ENCODE peak calls at places on chromosomes 12 and 14, in six cellular contexts. O, D, W, F, K and P are unnamed samples.

GRCh38 chr12:18462437-18462836 is 201.1 kb downstream of the PIK3C2G start:
- DNase-seq in W (no peak), F (no peak), D (no peak), K (peak; percentile 40), O (no peak), P (no peak)

GRCh38 chr14:62168564-62169155 is 406.4 kb downstream of the SNAPC1 start:
- DNase-seq in F (no peak), D (no peak), O (no peak), W (no peak), K (no peak), P (no peak)

GRCh38 chr14:76917158-76917596 is 91.0 kb downstream of the LRRC74A start:
- DNase-seq in O (peak; percentile 76), W (peak; percentile 60), D (peak; percentile 83), K (peak; percentile 77), F (peak; percentile 60), P (no peak)

GRCh38 chr12:106248849-106249371 is 1.1 kb upstream of the CKAP4 start:
- DNase-seq in F (no peak), W (peak; percentile 46), O (no peak), K (peak; percentile 41), D (no peak), P (no peak)

GRCh38 chr12:42589465-42590323 is at the start of gene PRICKLE1:
- DNase-seq in O (peak; percentile 67), D (peak; percentile 70), W (peak; percentile 64), K (peak; percentile 29), F (peak; percentile 34), P (no peak)

GRCh38 chr14:103185051-103186027 is 62.1 kb downstream of the TNFAIP2 start:
- DNase-seq in F (no peak), D (no peak), W (peak; percentile 82), K (no peak), O (peak; percentile 41), P (no peak)

GRCh38 chr12:1620093-1620492 is 8.9 kb upstream of the WNT5B start:
- DNase-seq in D (no peak), W (no peak), K (no peak), O (no peak), F (no peak), P (no peak)

GRCh38 chr12:31574803-31575573 is 15.9 kb downstream of the DENND5B start:
- DNase-seq in W (no peak), K (no peak), O (no peak), F (no peak), D (no peak), P (no peak)

GRCh38 chr12:89476232-89476631 is 48.4 kb downstream of the GALNT4 start:
- DNase-seq in O (no peak), K (no peak), F (no peak), D (no peak), W (no peak), P (no peak)

GRCh38 chr14:91580886-91581615 is 70.9 kb upstream of the PPP4R3A start:
- DNase-seq in F (no peak), K (no peak), O (no peak), D (no peak), W (no peak), P (no peak)

GRCh38 chr12:131912526-131913274 is 16.4 kb upstream of the PUS1 start:
- DNase-seq in K (peak; percentile 99), F (peak; percentile 89), D (no peak), W (peak; percentile 52), O (peak; percentile 96), P (peak; percentile 79)

GRCh38 chr12:72271741-72272661 is at the start of gene TRHDE:
- DNase-seq in F (peak; percentile 75), O (peak; percentile 64), W (peak; percentile 64), D (peak; percentile 75), K (no peak), P (no peak)

GRCh38 chr12:116366456-116366776 is 88.9 kb upstream of the MED13L start:
- DNase-seq in F (peak; percentile 86), K (no peak), W (no peak), O (peak; percentile 71), D (no peak), P (no peak)

GRCh38 chr14:89428556-89429196 is 11.6 kb upstream of the FOXN3 start:
- DNase-seq in K (no peak), F (no peak), W (peak; percentile 77), O (peak; percentile 64), D (no peak), P (peak; percentile 86)

GRCh38 chr12:131882804-131883520 is 11.5 kb upstream of the ULK1 start:
- DNase-seq in K (no peak), D (no peak), O (no peak), F (no peak), W (no peak), P (no peak)

GRCh38 chr14:38217538-38217937 is 9.8 kb downstream of the SSTR1 start:
- DNase-seq in D (no peak), O (no peak), F (no peak), K (no peak), W (no peak), P (no peak)

GRCh38 chr12:17652436-17652835 is 437.6 kb downstream of the RERGL start:
- DNase-seq in F (no peak), O (no peak), D (no peak), K (no peak), W (no peak), P (no peak)

GRCh38 chr12:56522486-56523193 is 1.0 kb downstream of the RBMS2 start:
- DNase-seq in K (no peak), F (no peak), W (peak; percentile 24), O (no peak), D (no peak), P (no peak)

GRCh38 chr12:6851921-6852650 is at the start of gene USP5:
- DNase-seq in O (peak; percentile 100), D (peak; percentile 94), K (peak; percentile 99), W (peak; percentile 100), F (peak; percentile 99), P (peak; percentile 99)

GRCh38 chr14:69996197-69996596 is 117.0 kb downstream of the SMOC1 start:
- DNase-seq in F (no peak), K (no peak), O (no peak), W (peak; percentile 97), D (no peak), P (no peak)

GRCh38 chr12:104742551-104742961 is 215.5 kb downstream of the SLC41A2 start:
- DNase-seq in D (no peak), K (no peak), W (no peak), O (no peak), F (peak; percentile 18), P (no peak)

GRCh38 chr12:108618079-108618952 is 15.4 kb downstream of the SELPLG start:
- DNase-seq in O (peak; percentile 90), F (peak; percentile 79), D (peak; percentile 95), W (peak; percentile 57), K (peak; percentile 88), P (no peak)

GRCh38 chr12:108619369-108620160 is 14.1 kb downstream of the SELPLG start:
- DNase-seq in W (no peak), K (no peak), O (no peak), F (no peak), D (no peak), P (no peak)

GRCh38 chr12:108621161-108621560 is 12.5 kb downstream of the SELPLG start:
- DNase-seq in W (no peak), K (no peak), D (no peak), F (no peak), O (no peak), P (no peak)

GRCh38 chr12:108622425-108622824 is 11.3 kb downstream of the SELPLG start:
- DNase-seq in F (no peak), O (no peak), D (no peak), K (no peak), W (no peak), P (no peak)

DNA sequence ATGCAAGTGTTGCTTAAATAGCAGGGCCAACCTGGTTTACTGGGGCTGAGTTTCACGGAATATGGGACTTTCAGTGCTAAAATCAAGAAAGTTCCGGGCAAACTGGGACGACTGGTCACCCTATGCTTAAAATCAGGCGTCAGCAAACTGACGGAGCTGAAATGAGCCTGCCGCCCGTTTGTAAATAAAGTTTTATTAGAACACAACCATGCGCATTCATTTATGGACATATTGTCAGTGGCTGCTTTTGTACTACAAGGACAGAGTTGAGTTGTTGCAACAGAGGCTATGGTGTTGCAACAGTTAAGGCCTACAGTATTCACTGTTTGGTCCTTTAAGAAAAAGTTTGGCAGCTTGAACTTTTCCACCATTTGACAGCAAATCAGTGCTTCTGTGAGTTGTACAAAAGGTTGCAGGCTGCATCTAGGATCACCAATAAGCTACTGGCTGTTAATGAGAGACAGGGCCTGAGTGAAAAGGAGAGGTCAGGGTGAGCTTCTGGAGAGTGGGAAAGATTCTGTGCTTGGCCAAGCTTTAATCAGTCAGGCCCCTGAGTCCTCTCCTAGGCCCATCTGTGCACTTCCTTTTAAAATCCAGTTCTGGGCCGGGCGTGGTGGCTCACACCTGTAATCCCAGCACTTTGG is 13.3 kb downstream of the SELPLG start:
- DNase-seq in K (peak; percentile 55), F (no peak), O (no peak), W (no peak), D (no peak), P (no peak)
- H3K27ac ChIP-seq in K (no peak overlapping the region), F (no peak overlapping the region), O (no peak overlapping the region), W (no peak overlapping the region), D (no peak overlapping the region), P (no peak overlapping the region)

DNA sequence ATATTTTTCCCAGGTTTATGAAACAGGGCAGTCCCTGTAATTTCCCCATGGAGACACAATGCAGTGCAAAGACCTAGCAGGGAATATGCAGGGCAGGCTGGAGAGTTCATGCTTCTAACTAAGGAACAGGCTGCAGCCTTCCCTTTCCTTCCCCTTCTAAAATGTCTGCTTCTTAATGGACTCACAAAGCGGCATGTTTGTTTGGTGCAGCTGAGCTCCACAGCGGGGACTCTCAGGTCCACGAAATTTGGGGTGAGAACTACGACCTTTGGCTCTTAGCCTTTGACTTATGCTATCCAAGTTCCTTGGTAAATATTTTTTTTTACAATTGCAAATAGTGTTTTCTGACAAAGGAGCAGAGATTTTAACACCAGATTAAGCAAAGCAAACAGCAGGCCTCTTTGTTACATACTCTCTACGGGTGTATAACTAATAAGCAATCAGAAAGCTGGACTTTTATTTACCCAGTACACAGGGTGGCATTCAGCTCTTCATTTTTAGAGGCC is 323.6 kb downstream of the ZFP36L1 start:
- DNase-seq in F (no peak), W (no peak), D (no peak), O (no peak), K (no peak), P (no peak)
- H3K4me1 ChIP-seq in F (peaks cover 88% of the 10 kb centered on the region), W (peaks cover 69% of the 10 kb centered on the region), D (peaks cover 16% of the 10 kb centered on the region), O (peaks cover 30% of the 10 kb centered on the region), K (peaks cover 44% of the 10 kb centered on the region), P (peaks cover 62% of the 10 kb centered on the region)

GRCh38 chr12:34342048-34342447 is 319.8 kb downstream of the ALG10 start:
- DNase-seq in F (no peak), K (no peak), D (no peak), O (no peak), W (no peak), P (no peak)
- H3K9me3 ChIP-seq in F (no peaks in the 10 kb centered on the region), K (no peaks in the 10 kb centered on the region), D (peaks cover 100% of the 10 kb centered on the region), O (peaks cover 23% of the 10 kb centered on the region), W (peaks cover 48% of the 10 kb centered on the region), P (no peaks in the 10 kb centered on the region)

GRCh38 chr14:36847366-36847765 is 185.7 kb downstream of the PAX9 start:
- DNase-seq in F (no peak), O (no peak), K (no peak), D (no peak), W (no peak), P (no peak)

GRCh38 chr14:36843410-36843809 is 181.8 kb downstream of the PAX9 start:
- DNase-seq in K (no peak), O (no peak), W (no peak), F (no peak), D (no peak), P (no peak)

GRCh38 chr14:36848213-36848612 is 186.6 kb downstream of the PAX9 start:
- DNase-seq in F (no peak), O (no peak), D (no peak), K (no peak), W (no peak), P (no peak)

GRCh38 chr14:36844443-36844842 is 182.8 kb downstream of the PAX9 start:
- DNase-seq in W (no peak), F (no peak), K (no peak), D (no peak), O (no peak), P (no peak)

GRCh38 chr14:36845346-36846042 is 183.8 kb downstream of the PAX9 start:
- DNase-seq in F (no peak), K (no peak), O (no peak), D (no peak), W (no peak), P (no peak)
- H3K27ac ChIP-seq in F (no peak overlapping the region), K (no peak overlapping the region), O (no peak overlapping the region), D (no peak overlapping the region), W (no peak overlapping the region), P (no peak overlapping the region)